ENCODE peak calls at places on chromosomes 16 and 17, in eight cellular contexts. K is mucosa of gallbladder; V is GM04504; Q is stimulated activated CD4-positive, alpha-beta T cell treated with anti-CD3 and anti-CD28 coated beads, Interleukin-2, amount 100 ng/mL, for 48 hours; A is NCI-H1417; N is activated T-cell treated with anti-CD3 and anti-CD28 coated beads for 1 hour; F is HepG2; M is thoracic aorta. X is an unnamed sample.

GRCh38 chr16:79430129-79430789 is 170.3 kb downstream of the MAF start:
- DNase-seq in K (no peak), V (no peak), Q (no peak), A (peak), N (no peak), F (no peak), M (no peak), X (no peak)

GRCh38 chr17:7444682-7445010 is 215 bp upstream of the CHRNB1 start:
- DNase-seq in K (no peak), V (no peak), Q (no peak), A (no peak), N (no peak), F (no peak), M (no peak), X (no peak)

GRCh38 chr17:15482476-15482875 is 15.1 kb upstream of the CDRT4 start:
- DNase-seq in K (no peak), V (no peak), Q (no peak), A (no peak), N (no peak), F (no peak), M (no peak), X (no peak)

GRCh38 chr17:83151442-83152220 is 72.2 kb downstream of the METRNL start:
- DNase-seq in K (no peak), V (no peak), Q (no peak), A (no peak), N (no peak), F (peak), M (no peak), X (no peak)

GRCh38 chr17:42386784-42387183 is 1.5 kb downstream of the STAT3 start:
- DNase-seq in K (no peak), V (no peak), Q (no peak), A (no peak), N (no peak), F (no peak), M (no peak), X (no peak)

GRCh38 chr17:40564883-40565744 is at the start of gene CCR7:
- DNase-seq in K (no peak), V (no peak), Q (no peak), A (no peak), N (peak), F (no peak), M (no peak), X (no peak)

GRCh38 chr17:60395508-60396065 is 3.7 kb upstream of the USP32 start:
- DNase-seq in K (no peak), V (no peak), Q (no peak), A (no peak), N (no peak), F (no peak), M (no peak), X (no peak)

GRCh38 chr16:58518083-58518979 is 3.0 kb downstream of the SETD6 start:
- DNase-seq in K (no peak), V (no peak), Q (no peak), A (no peak), N (no peak), F (no peak), M (no peak), X (no peak)

GRCh38 chr17:35889818-35890773 is 9.9 kb upstream of the CCL5 start:
- DNase-seq in K (no peak), V (no peak), Q (no peak), A (no peak), N (no peak), F (no peak), M (no peak), X (no peak)

GRCh38 chr16:82329504-82330192 is 159.6 kb upstream of the MPHOSPH6 start:
- DNase-seq in K (no peak), V (no peak), Q (no peak), A (peak), N (no peak), F (peak), M (no peak), X (no peak)

GRCh38 chr16:50210266-50211038 is 55.9 kb upstream of the ADCY7 start:
- DNase-seq in K (peak), V (peak), Q (peak), A (peak), N (peak), F (peak), M (no peak), X (peak)

GRCh38 chr16:85306071-85306792 is 194.0 kb upstream of the CIBAR2 start:
- DNase-seq in K (peak), V (no peak), Q (peak), A (no peak), N (peak), F (peak), M (peak), X (peak)

GRCh38 chr17:27293359-27293897 is 486 bp upstream of the WSB1 start:
- DNase-seq in K (no peak), V (no peak), Q (no peak), A (no peak), N (peak), F (no peak), M (no peak), X (no peak)

GRCh38 chr17:83190601-83191387 is 111.4 kb downstream of the METRNL start:
- DNase-seq in K (no peak), V (no peak), Q (no peak), A (no peak), N (no peak), F (no peak), M (no peak), X (peak)

GRCh38 chr17:17913695-17914332 is 58.4 kb downstream of the TOM1L2 start:
- DNase-seq in K (peak), V (peak), Q (no peak), A (peak), N (peak), F (peak), M (peak), X (peak)

GRCh38 chr17:66625321-66625767 is 209.6 kb upstream of the CACNG5 start:
- DNase-seq in K (no peak), V (no peak), Q (no peak), A (no peak), N (no peak), F (peak), M (no peak), X (no peak)

GRCh38 chr17:49501496-49501895 is 6.4 kb downstream of the NGFR start:
- DNase-seq in K (no peak), V (no peak), Q (no peak), A (no peak), N (no peak), F (peak), M (no peak), X (no peak)

GRCh38 chr17:4560837-4561241 is 462 bp upstream of the GGT6 start:
- DNase-seq in K (no peak), V (no peak), Q (no peak), A (no peak), N (no peak), F (peak), M (no peak), X (peak)

GRCh38 chr16:54462766-54463165 is 176.2 kb upstream of the IRX3 start:
- DNase-seq in K (no peak), V (no peak), Q (no peak), A (no peak), N (no peak), F (no peak), M (no peak), X (no peak)

GRCh38 chr16:75402174-75402820 is 31.0 kb downstream of the CFDP1 start:
- DNase-seq in K (no peak), V (no peak), Q (no peak), A (no peak), N (no peak), F (no peak), M (no peak), X (no peak)

GRCh38 chr17:949623-950338 is 29.8 kb downstream of the NXN start:
- DNase-seq in K (no peak), V (no peak), Q (no peak), A (no peak), N (no peak), F (no peak), M (no peak), X (no peak)

GRCh38 chr17:4381690-4382671 is 15.5 kb upstream of the UBE2G1 start:
- DNase-seq in K (no peak), V (no peak), Q (no peak), A (no peak), N (no peak), F (no peak), M (no peak), X (no peak)

GRCh38 chr17:4938069-4938491 is 1.8 kb downstream of the SLC25A11 start:
- DNase-seq in K (no peak), V (no peak), Q (no peak), A (no peak), N (no peak), F (no peak), M (no peak), X (no peak)

GRCh38 chr17:46758614-46759013 is 59.9 kb downstream of the WNT3 start:
- DNase-seq in K (no peak), V (no peak), Q (no peak), A (no peak), N (no peak), F (peak), M (no peak), X (no peak)

GRCh38 chr17:2853722-2854580 is 57.7 kb downstream of the RAP1GAP2 start:
- DNase-seq in K (peak), V (no peak), Q (no peak), A (peak), N (no peak), F (no peak), M (no peak), X (peak)

GRCh38 chr16:54331241-54332002 is 44.8 kb upstream of the IRX3 start:
- DNase-seq in K (no peak), V (no peak), Q (no peak), A (no peak), N (no peak), F (no peak), M (no peak), X (no peak)

GRCh38 chr17:44128383-44128782 is 4.9 kb upstream of the HDAC5 start:
- DNase-seq in K (no peak), V (no peak), Q (no peak), A (no peak), N (no peak), F (no peak), M (no peak), X (no peak)

GRCh38 chr17:78019367-78019975 is 61.0 kb downstream of the TNRC6C start:
- DNase-seq in K (no peak), V (no peak), Q (no peak), A (no peak), N (no peak), F (peak), M (no peak), X (no peak)

GRCh38 chr17:78674595-78675315 is 97.6 kb upstream of the DNAH17 start:
- DNase-seq in K (no peak), V (no peak), Q (no peak), A (peak), N (no peak), F (no peak), M (no peak), X (no peak)

GRCh38 chr17:77644981-77645380 is 313.5 kb upstream of the TNRC6C start:
- DNase-seq in K (no peak), V (no peak), Q (no peak), A (no peak), N (peak), F (no peak), M (no peak), X (no peak)

GRCh38 chr17:74389937-74390679 is 22.8 kb downstream of the GPR142 start:
- DNase-seq in K (no peak), V (no peak), Q (no peak), A (no peak), N (no peak), F (no peak), M (no peak), X (no peak)

GRCh38 chr16:77613115-77613514 is 109.2 kb upstream of the NUDT7 start:
- DNase-seq in K (no peak), V (no peak), Q (no peak), A (no peak), N (no peak), F (no peak), M (no peak), X (no peak)

GRCh38 chr16:4315185-4316102 is at the start of gene GLIS2:
- DNase-seq in K (peak), V (peak), Q (no peak), A (peak), N (no peak), F (no peak), M (no peak), X (peak)

GRCh38 chr16:83102336-83102735 is 475.6 kb downstream of the CDH13 start:
- DNase-seq in K (no peak), V (no peak), Q (no peak), A (no peak), N (no peak), F (no peak), M (no peak), X (no peak)

GRCh38 chr17:73822371-73822770 is 178.1 kb upstream of the SDK2 start:
- DNase-seq in K (no peak), V (no peak), Q (no peak), A (no peak), N (no peak), F (no peak), M (no peak), X (no peak)

GRCh38 chr16:17499223-17499902 is 28.6 kb upstream of the XYLT1 start:
- DNase-seq in K (no peak), V (no peak), Q (no peak), A (no peak), N (no peak), F (no peak), M (no peak), X (no peak)

GRCh38 chr16:24781256-24781655 is 51.8 kb downstream of the TNRC6A start:
- DNase-seq in K (no peak), V (no peak), Q (no peak), A (no peak), N (no peak), F (no peak), M (no peak), X (no peak)

GRCh38 chr17:59791603-59792457 is 84.4 kb downstream of the VMP1 start:
- DNase-seq in K (no peak), V (no peak), Q (no peak), A (no peak), N (no peak), F (peak), M (no peak), X (no peak)

GRCh38 chr17:72270530-72270929 is 149.7 kb downstream of the SOX9 start:
- DNase-seq in K (peak), V (peak), Q (no peak), A (peak), N (no peak), F (no peak), M (no peak), X (no peak)